ENCODE peak calls at places on chromosomes 7 and 10, in seven cellular contexts. L is SK-N-SH, M is HepG2, Z is transverse colon, W is ovary, Y is A549, Q is suprapubic skin. K is an unnamed sample.

GRCh38 chr7:96838481-96838880 is 128.8 kb upstream of the SEM1 start:
- DNase-seq in W (no peak), L (no peak), Z (no peak), M (no peak), Y (no peak), Q (no peak), K (no peak)

GRCh38 chr10:113960617-113961260 is 82.9 kb upstream of the ADRB1 start:
- DNase-seq in Z (peak; percentile 83), L (no peak), Y (peak; percentile 53), Q (no peak), W (no peak), M (peak; percentile 54), K (no peak)

GRCh38 chr10:63258920-63259678 is 126.0 kb downstream of the NRBF2 start:
- DNase-seq in Z (no peak), L (no peak), W (no peak), Y (no peak), M (no peak), Q (no peak), K (no peak)

GRCh38 chr10:48505394-48506112 is 99.3 kb downstream of the ARHGAP22 start:
- DNase-seq in Q (peak; percentile 43), Y (no peak), M (no peak), Z (no peak), L (no peak), W (no peak), K (no peak)

GRCh38 chr10:70474780-70475179 is 3.8 kb upstream of the PALD1 start:
- DNase-seq in M (no peak), Q (no peak), Z (no peak), W (no peak), L (peak; percentile 68), Y (peak; percentile 22), K (no peak)

GRCh38 chr10:119253433-119254174 is 46.2 kb downstream of the GRK5 start:
- DNase-seq in Y (peak; percentile 86), M (peak; percentile 92), Q (peak; percentile 84), L (peak; percentile 44), W (peak; percentile 88), Z (peak; percentile 42), K (peak; percentile 79)

GRCh38 chr10:122649903-122650302 is 49.7 kb downstream of the C10orf120 start:
- DNase-seq in Y (no peak), W (no peak), M (no peak), Z (no peak), Q (peak; percentile 43), L (no peak), K (no peak)

GRCh38 chr10:27504897-27505457 is 873 bp downstream of the RAB18 start:
- DNase-seq in Y (no peak), Z (no peak), L (no peak), M (no peak), W (no peak), Q (no peak), K (no peak)

GRCh38 chr7:134890246-134891240 is 95.8 kb upstream of the AGBL3 start:
- DNase-seq in Q (no peak), M (peak; percentile 32), L (peak; percentile 79), Z (no peak), Y (peak; percentile 49), W (peak; percentile 40), K (peak; percentile 33)

GRCh38 chr7:73715648-73716317 is 3.7 kb downstream of the STX1A start:
- DNase-seq in Y (peak; percentile 98), L (no peak), Q (no peak), W (no peak), Z (peak; percentile 28), M (peak; percentile 90), K (no peak)

GRCh38 chr7:476736-477360 is 42.8 kb downstream of the PDGFA start:
- DNase-seq in Y (no peak), L (no peak), M (no peak), Z (no peak), Q (peak; percentile 60), W (no peak), K (no peak)

GRCh38 chr10:114995468-114995867 is 57.5 kb downstream of the TRUB1 start:
- DNase-seq in Y (no peak), Z (no peak), M (no peak), L (no peak), W (no peak), Q (no peak), K (no peak)

GRCh38 chr10:119336599-119336998 is 129.2 kb downstream of the GRK5 start:
- DNase-seq in L (no peak), M (no peak), Q (no peak), Z (no peak), Y (no peak), W (no peak), K (no peak)

GRCh38 chr10:122525788-122526187 is 34.8 kb upstream of the DMBT1 start:
- DNase-seq in W (no peak), Y (peak; percentile 17), L (no peak), Q (peak; percentile 65), Z (peak; percentile 60), M (peak; percentile 30), K (no peak)

GRCh38 chr10:43998021-43998809 is 349.5 kb upstream of the ZNF32 start:
- DNase-seq in Y (no peak), L (no peak), W (no peak), M (no peak), Q (no peak), Z (no peak), K (no peak)

GRCh38 chr7:143285454-143285756 is 647 bp downstream of the TMEM139 start:
- DNase-seq in L (no peak), Y (peak; percentile 66), W (no peak), Q (no peak), M (peak; percentile 30), Z (peak; percentile 82), K (no peak)

GRCh38 chr7:134625571-134625970 is 21.1 kb upstream of the BPGM start:
- DNase-seq in Q (no peak), M (no peak), L (no peak), W (no peak), Z (no peak), Y (no peak), K (no peak)

GRCh38 chr10:21021843-21022594 is 124.9 kb upstream of the NEBL start:
- DNase-seq in Q (no peak), L (no peak), M (peak; percentile 44), W (no peak), Z (no peak), Y (peak; percentile 25), K (no peak)

GRCh38 chr10:127853868-127854768 is 38.6 kb downstream of the CLRN3 start:
- DNase-seq in Y (peak; percentile 60), W (peak; percentile 69), L (peak; percentile 86), Z (peak; percentile 59), Q (no peak), M (peak; percentile 27), K (peak; percentile 48)

GRCh38 chr7:129886184-129886817 is 66.5 kb downstream of the UBE2H start:
- DNase-seq in Y (no peak), Q (no peak), W (no peak), L (no peak), M (no peak), Z (no peak), K (no peak)

GRCh38 chr10:116044722-116045374 is 228.2 kb downstream of the GFRA1 start:
- DNase-seq in L (no peak), W (no peak), Z (no peak), M (no peak), Y (no peak), Q (no peak), K (peak; percentile 41)

GRCh38 chr7:107219563-107220244 is 50.9 kb downstream of the HBP1 start:
- DNase-seq in Z (no peak), Q (no peak), W (no peak), L (no peak), Y (no peak), M (no peak), K (no peak)

GRCh38 chr7:78018541-78019456 is 220.2 kb downstream of the PHTF2 start:
- DNase-seq in Q (no peak), W (peak; percentile 67), Y (peak; percentile 27), Z (peak; percentile 44), L (peak; percentile 52), M (no peak), K (peak; percentile 59)

GRCh38 chr10:94288361-94289116 is 74.2 kb downstream of the NOC3L start:
- DNase-seq in M (no peak), Z (no peak), W (no peak), Y (no peak), L (no peak), Q (no peak), K (no peak)

GRCh38 chr10:133346413-133346812 is 760 bp upstream of the PRAP1 start:
- DNase-seq in W (no peak), Y (no peak), Q (no peak), Z (no peak), L (no peak), M (no peak), K (no peak)

GRCh38 chr7:53110425-53110824 is 75.0 kb downstream of the POM121L12 start:
- DNase-seq in Z (no peak), Y (no peak), M (no peak), Q (no peak), W (no peak), L (no peak), K (no peak)

GRCh38 chr7:53111061-53111460 is 75.6 kb downstream of the POM121L12 start:
- DNase-seq in M (no peak), Q (no peak), L (no peak), Y (no peak), W (no peak), Z (no peak), K (no peak)

GRCh38 chr7:53113424-53113823 is 78.0 kb downstream of the POM121L12 start:
- DNase-seq in L (no peak), Q (no peak), Y (no peak), M (no peak), W (no peak), Z (no peak), K (no peak)
- TF ChIP-seq EP300 in L (no peak), Q (no peak), Y (no peak), M (no peak), W (no peak), Z (no peak), K (no peak)

DNA sequence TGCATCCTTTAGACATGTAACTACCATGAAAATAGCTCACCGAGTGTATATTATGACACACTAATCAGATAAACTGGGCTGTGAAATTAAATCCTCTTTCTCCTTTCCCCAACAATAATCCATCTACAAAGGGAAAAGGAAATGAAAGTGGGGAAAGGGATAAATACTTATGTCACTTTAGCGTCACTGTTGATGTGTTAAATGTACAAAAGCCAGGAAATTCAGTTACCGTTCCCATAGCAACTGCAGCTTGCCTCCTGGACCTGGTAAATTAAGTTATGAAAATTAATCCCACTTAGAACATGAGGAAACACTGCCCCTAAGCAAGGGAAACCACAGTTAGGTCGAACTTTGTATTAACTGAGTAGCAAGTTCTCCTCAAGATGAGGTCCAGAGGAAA is 338.2 kb upstream of the AOAH start:
- DNase-seq in Z (no peak), W (no peak), M (no peak), Y (no peak), Q (no peak), L (peak; percentile 55), K (no peak)
- TF ChIP-seq EP300 in Z (no peak), W (no peak), M (no peak), Y (no peak), Q (no peak), L (peak; percentile 43), K (no peak)

DNA sequence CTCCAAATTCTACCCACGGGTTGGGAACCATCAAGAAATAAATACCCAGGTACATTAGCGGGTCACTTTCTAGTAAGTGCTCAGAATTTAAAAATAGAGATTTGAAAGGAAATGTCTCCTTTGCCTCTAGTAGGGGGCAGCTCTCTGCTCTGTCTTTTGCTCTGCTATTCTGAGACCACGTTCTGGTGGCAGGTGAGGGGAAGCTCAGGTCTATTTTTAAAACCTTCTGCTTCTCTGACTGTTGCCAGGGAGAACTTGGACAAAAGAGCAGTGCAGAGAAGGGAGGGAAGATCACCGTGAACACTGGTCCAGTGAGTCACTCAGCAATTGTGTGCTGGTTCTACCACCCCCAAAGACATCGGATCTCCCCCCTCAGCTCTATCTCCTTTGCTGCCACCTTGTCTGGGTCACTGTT is 72.3 kb upstream of the LOXL4 start:
- DNase-seq in W (no peak), L (no peak), Y (no peak), M (no peak), Q (no peak), Z (no peak), K (no peak)
- TF ChIP-seq EP300 in W (no peak), L (no peak), Y (no peak), M (no peak), Q (no peak), Z (no peak), K (no peak)

GRCh38 chr7:159033956-159034938 is 110.4 kb downstream of the VIPR2 start:
- DNase-seq in W (no peak), Z (peak; percentile 5), M (no peak), L (no peak), Y (no peak), Q (peak; percentile 70), K (no peak)
- TF ChIP-seq EP300 in W (no peak), Z (no peak), M (no peak), L (no peak), Y (no peak), Q (no peak), K (no peak)